ENCODE peak calls at places on chromosomes 6 and 20, in four cellular contexts. One of them, this sample, is unnamed.

GRCh38 chr6:121755500-121755899 is 320.1 kb downstream of the GJA1 start:
- DNase-seq in ovary: no peak
- DNase-seq in stomach: no peak
- DNase-seq in uterus: no peak
- DNase-seq in this sample: no peak

GRCh38 chr20:13220194-13220856 is 749 bp upstream of the ISM1 start:
- DNase-seq in stomach: peak
- DNase-seq in uterus: peak
- DNase-seq in ovary: no peak
- DNase-seq in this sample: peak

GRCh38 chr6:37048851-37049734 is 43.6 kb downstream of the FGD2 start:
- DNase-seq in stomach: peak
- DNase-seq in uterus: peak
- DNase-seq in ovary: peak
- DNase-seq in this sample: no peak

GRCh38 chr6:163392533-163392932 is 22.0 kb upstream of the QKI start:
- DNase-seq in ovary: no peak
- DNase-seq in stomach: peak
- DNase-seq in uterus: no peak
- DNase-seq in this sample: no peak

GRCh38 chr20:44442298-44443070 is 33.2 kb upstream of the TTPAL start:
- DNase-seq in uterus: no peak
- DNase-seq in stomach: no peak
- DNase-seq in ovary: peak
- DNase-seq in this sample: no peak

GRCh38 chr6:12546659-12546987 is 169.9 kb upstream of the PHACTR1 start:
- DNase-seq in ovary: no peak
- DNase-seq in stomach: no peak
- DNase-seq in uterus: no peak
- DNase-seq in this sample: no peak

GRCh38 chr6:115514656-115515055 is 546.0 kb downstream of the FRK start:
- DNase-seq in ovary: no peak
- DNase-seq in uterus: no peak
- DNase-seq in stomach: no peak
- DNase-seq in this sample: no peak

GRCh38 chr20:36467076-36467999 is 74.0 kb upstream of the MYL9 start:
- DNase-seq in ovary: peak
- DNase-seq in uterus: peak
- DNase-seq in stomach: peak
- DNase-seq in this sample: no peak

GRCh38 chr20:43669332-43669731 is 2.4 kb downstream of the MYBL2 start:
- DNase-seq in ovary: no peak
- DNase-seq in uterus: no peak
- DNase-seq in stomach: peak
- DNase-seq in this sample: no peak

GRCh38 chr6:12832341-12832740 is 115.8 kb downstream of the PHACTR1 start:
- DNase-seq in uterus: no peak
- DNase-seq in ovary: no peak
- DNase-seq in stomach: no peak
- DNase-seq in this sample: no peak

GRCh38 chr6:105835373-105835772 is 250.8 kb upstream of the PRDM1 start:
- DNase-seq in stomach: no peak
- DNase-seq in uterus: no peak
- DNase-seq in ovary: no peak
- DNase-seq in this sample: no peak

GRCh38 chr20:38143646-38144554 is 21.2 kb downstream of the TGM2 start:
- DNase-seq in stomach: peak
- DNase-seq in uterus: peak
- DNase-seq in ovary: peak
- DNase-seq in this sample: no peak

GRCh38 chr20:33653218-33653899 is 8.8 kb upstream of the C20orf144 start:
- DNase-seq in ovary: peak
- DNase-seq in uterus: peak
- DNase-seq in stomach: peak
- DNase-seq in this sample: no peak

GRCh38 chr6:167910652-167911051 is 83.9 kb downstream of the AFDN start:
- DNase-seq in ovary: no peak
- DNase-seq in stomach: no peak
- DNase-seq in uterus: no peak
- DNase-seq in this sample: no peak

GRCh38 chr6:167906899-167907298 is 80.2 kb downstream of the AFDN start:
- DNase-seq in stomach: peak
- DNase-seq in ovary: peak
- DNase-seq in uterus: peak
- DNase-seq in this sample: peak

GRCh38 chr6:167910007-167910406 is 83.3 kb downstream of the AFDN start:
- DNase-seq in uterus: no peak
- DNase-seq in stomach: no peak
- DNase-seq in ovary: no peak
- DNase-seq in this sample: no peak

GRCh38 chr6:167904791-167905190 is 78.1 kb downstream of the AFDN start:
- DNase-seq in ovary: no peak
- DNase-seq in stomach: no peak
- DNase-seq in uterus: no peak
- DNase-seq in this sample: no peak

DNA sequence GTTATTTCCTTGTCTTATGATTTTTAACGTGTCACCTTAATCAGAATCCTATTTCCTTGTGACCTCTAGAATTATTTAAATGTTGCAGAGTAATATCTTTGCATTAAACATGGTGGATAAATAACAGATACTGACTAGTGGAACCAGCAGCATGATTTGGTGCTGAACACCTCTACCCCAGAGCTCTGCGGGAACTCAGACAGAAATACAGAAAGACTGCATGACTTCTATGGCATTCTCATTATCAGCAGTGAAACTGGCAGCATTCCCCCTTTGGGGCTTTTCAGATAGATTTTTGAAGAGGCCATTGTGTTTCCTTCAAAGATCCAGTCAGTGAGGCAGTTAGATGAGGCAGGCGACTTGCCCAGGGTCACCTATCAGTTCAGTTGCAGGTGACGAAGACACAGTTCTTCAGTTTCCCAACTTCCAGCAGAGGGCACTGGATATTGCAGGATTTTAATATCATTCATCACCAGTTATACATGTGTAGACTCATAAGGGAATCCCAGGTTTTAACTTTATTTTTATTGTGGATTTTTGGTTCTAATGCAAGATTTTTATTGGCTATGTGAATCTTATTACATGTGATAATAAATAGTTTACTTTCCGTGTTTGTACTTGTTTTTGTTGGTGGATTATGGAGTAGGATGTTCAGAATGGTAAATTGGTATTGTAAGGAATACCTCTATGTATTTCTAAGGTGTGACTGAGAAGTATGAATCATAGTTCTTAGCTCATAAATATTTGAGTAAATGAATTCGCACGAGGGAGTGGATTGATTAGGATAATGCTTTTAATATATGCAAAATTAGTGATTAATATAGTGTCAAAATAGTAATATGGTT is 81.3 kb downstream of the AFDN start:
- DNase-seq in stomach: no peak
- DNase-seq in uterus: no peak
- DNase-seq in ovary: no peak
- DNase-seq in this sample: no peak
- TF ChIP-seq CTCF in stomach: no peak
- TF ChIP-seq CTCF in uterus: peak
- TF ChIP-seq CTCF in ovary: peak
- TF ChIP-seq CTCF in this sample: no peak

GRCh38 chr6:31270788-31271640 is 878 bp downstream of the HLA-C start:
- DNase-seq in ovary: peak
- DNase-seq in stomach: peak
- DNase-seq in uterus: peak
- DNase-seq in this sample: peak

GRCh38 chr6:31272431-31272830 is 539 bp upstream of the HLA-C start:
- DNase-seq in ovary: no peak
- DNase-seq in uterus: no peak
- DNase-seq in stomach: no peak
- DNase-seq in this sample: no peak

GRCh38 chr6:31267504-31268371 is 4.2 kb downstream of the HLA-C start:
- DNase-seq in uterus: no peak
- DNase-seq in ovary: no peak
- DNase-seq in stomach: no peak
- DNase-seq in this sample: no peak

GRCh38 chr6:31272856-31273626 is 1.1 kb upstream of the HLA-C start:
- DNase-seq in ovary: no peak
- DNase-seq in stomach: no peak
- DNase-seq in uterus: no peak
- DNase-seq in this sample: no peak

GRCh38 chr6:31271641-31272357 is at the start of gene HLA-C:
- DNase-seq in stomach: peak
- DNase-seq in ovary: peak
- DNase-seq in uterus: peak
- DNase-seq in this sample: peak
- TF ChIP-seq POLR2A in stomach: no peak
- TF ChIP-seq POLR2A in ovary: peak
- TF ChIP-seq POLR2A in uterus: peak
- TF ChIP-seq POLR2A in this sample: peak

DNA sequence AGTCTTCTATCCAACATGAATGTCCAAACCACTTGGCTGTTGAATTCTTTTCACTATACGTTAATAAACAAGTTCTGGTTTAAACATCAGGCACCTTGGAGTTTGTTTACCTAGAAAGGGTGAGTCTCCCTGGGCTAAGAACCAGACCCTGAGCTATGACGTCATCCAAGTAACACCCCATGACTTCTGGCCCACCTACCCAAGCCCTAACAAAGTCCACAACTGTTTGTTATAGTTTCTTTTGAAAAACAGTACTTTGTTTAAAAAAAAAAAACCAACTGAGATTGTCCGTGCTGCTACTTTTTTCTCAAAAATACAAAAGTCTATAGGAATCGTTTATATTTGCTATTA is 146.9 kb upstream of the BEND6 start:
- DNase-seq in uterus: no peak
- DNase-seq in ovary: no peak
- DNase-seq in stomach: no peak
- DNase-seq in this sample: no peak
- TF ChIP-seq CTCF in uterus: no peak
- TF ChIP-seq CTCF in ovary: no peak
- TF ChIP-seq CTCF in stomach: no peak
- TF ChIP-seq CTCF in this sample: no peak

GRCh38 chr6:157058574-157058973 is 264.7 kb downstream of the TMEM242 start:
- DNase-seq in ovary: no peak
- DNase-seq in uterus: no peak
- DNase-seq in stomach: no peak
- DNase-seq in this sample: no peak
- TF ChIP-seq POLR2A in ovary: no peak
- TF ChIP-seq POLR2A in uterus: no peak
- TF ChIP-seq POLR2A in stomach: no peak
- TF ChIP-seq POLR2A in this sample: no peak

DNA sequence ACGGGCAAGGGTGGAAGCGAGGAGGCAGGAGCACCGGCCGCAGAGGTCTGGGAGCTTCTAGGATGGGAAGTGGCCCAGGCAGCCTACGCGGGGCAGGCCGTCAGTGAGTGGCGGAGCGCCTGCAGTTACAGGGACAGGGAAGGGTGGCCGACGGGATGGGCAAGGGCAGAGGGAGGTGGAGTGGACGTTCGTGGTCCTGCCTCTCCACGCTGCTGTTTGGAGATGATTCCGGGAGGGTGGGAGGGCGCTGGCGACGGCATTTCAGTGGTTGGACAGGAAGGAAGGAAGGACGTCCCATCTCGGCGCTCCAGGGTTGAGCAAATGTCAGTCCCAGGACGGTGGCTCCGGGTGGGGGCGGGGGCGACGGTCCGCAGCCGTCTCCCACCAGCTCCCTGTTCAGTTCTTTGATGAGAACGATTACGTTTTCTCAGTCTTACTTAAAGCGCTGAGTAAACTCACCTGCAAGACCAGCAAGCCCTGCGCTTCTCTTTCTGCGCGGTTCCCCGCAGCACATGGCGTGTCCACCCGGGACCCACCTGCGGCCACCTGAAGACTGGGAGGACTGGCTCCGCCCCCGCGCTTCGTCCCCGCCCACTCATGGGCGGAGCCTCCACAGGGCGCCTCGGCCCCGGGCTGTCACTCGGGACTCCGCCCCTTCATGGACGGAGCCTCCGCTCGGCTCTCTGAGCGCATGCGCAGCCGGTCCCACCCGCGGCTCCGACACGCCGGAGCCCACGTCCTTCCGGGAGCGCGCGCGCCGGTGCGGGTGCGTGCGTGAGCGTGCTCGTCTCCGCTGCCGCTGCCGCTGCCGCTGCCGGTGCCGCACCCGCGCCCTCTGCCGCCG is at the start of gene DNAJC5:
- DNase-seq in uterus: peak
- DNase-seq in stomach: peak
- DNase-seq in ovary: peak
- DNase-seq in this sample: peak
- TF ChIP-seq CTCF in uterus: no peak
- TF ChIP-seq CTCF in stomach: no peak
- TF ChIP-seq CTCF in ovary: no peak
- TF ChIP-seq CTCF in this sample: no peak

DNA sequence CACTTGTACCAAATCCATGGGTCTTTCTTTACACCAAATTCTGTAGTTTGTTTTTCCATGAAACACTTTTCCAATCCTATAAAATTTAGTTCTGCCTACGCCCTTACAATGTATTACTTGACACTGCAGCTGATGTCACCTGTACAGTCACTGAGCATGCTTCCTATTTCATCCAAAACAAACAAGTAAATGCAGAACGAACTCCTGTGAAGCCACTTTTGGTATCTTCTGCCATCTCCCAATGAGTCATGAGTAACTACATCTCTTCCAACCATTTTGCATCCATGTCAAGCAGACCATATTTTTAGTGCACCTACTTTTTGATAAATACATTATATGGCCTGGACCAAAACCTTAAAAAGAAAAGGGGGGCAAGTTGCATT is 42.4 kb downstream of the HDDC2 start:
- DNase-seq in ovary: no peak
- DNase-seq in uterus: no peak
- DNase-seq in stomach: no peak
- DNase-seq in this sample: no peak
- TF ChIP-seq POLR2A in ovary: no peak
- TF ChIP-seq POLR2A in uterus: no peak
- TF ChIP-seq POLR2A in stomach: no peak
- TF ChIP-seq POLR2A in this sample: no peak

DNA sequence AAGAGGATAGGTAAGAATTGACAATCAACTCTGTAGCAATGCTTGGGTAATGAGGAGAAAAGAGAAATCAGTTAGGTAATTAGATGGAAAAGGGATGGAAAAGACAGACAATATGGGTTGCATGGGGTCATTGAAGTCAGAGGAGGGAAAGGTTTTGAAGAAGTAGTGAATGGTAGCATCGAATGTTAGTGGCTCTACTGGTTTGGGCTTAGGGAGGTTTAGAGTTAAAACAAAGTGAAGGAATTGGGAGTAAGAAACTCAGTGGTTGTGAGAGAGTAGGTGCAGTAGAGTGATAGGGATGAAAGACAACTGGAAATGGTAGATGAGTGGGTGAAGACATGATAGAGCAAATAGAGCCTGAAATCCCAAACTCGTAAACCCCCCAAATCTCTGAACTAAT is 140.1 kb upstream of the ZFP64 start:
- DNase-seq in uterus: no peak
- DNase-seq in ovary: no peak
- DNase-seq in stomach: no peak
- DNase-seq in this sample: no peak
- TF ChIP-seq CTCF in uterus: no peak
- TF ChIP-seq CTCF in ovary: no peak
- TF ChIP-seq CTCF in stomach: no peak
- TF ChIP-seq CTCF in this sample: no peak

This sample was measured in breast epithelium.